ENCODE peak calls at places on chromosomes 4 and X, in four cellular contexts. O, C, H and N are unnamed samples.
A peak's percentile ranks its signal among the peaks of the same experiment; 100 is the strongest.

GRCh38 chrX:7278356-7278755 is 130.4 kb upstream of the PUDP start:
- DNase-seq in O (no peak), H (no peak), C (no peak), N (no peak)

GRCh38 chr4:109410776-109411175 is 22.8 kb upstream of the SEC24B start:
- DNase-seq in O (no peak), H (no peak), C (no peak), N (no peak)

GRCh38 chr4:72468904-72469502 is 100.0 kb downstream of the ADAMTS3 start:
- DNase-seq in O (peak; percentile 60), H (peak; percentile 43), C (peak; percentile 2), N (peak; percentile 21)

GRCh38 chr4:70994387-70995099 is 1.1 kb downstream of the DCK start:
- DNase-seq in O (no peak), H (no peak), C (no peak), N (no peak)

GRCh38 chrX:21963736-21964135 is 23.2 kb downstream of the SMS start:
- DNase-seq in H (no peak), C (no peak), O (no peak), N (no peak)

GRCh38 chrX:37348237-37349130 is 680 bp upstream of the PRRG1 start:
- DNase-seq in C (no peak), H (no peak), O (peak; percentile 18), N (no peak)

GRCh38 chrX:37818031-37818430 is 29.3 kb downstream of the DYNLT3 start:
- DNase-seq in C (no peak), H (no peak), O (no peak), N (no peak)

GRCh38 chrX:7927259-7928167 is at the start of gene PNPLA4:
- DNase-seq in C (peak; percentile 23), O (peak; percentile 89), H (peak; percentile 95), N (peak; percentile 64)

GRCh38 chrX:139388234-139388633 is 142.3 kb upstream of the F9 start:
- DNase-seq in C (no peak), H (no peak), O (no peak), N (no peak)

GRCh38 chrX:32877592-32877991 is 333.8 kb downstream of the DMD start:
- DNase-seq in H (no peak), O (no peak), C (peak; percentile 55), N (peak; percentile 48)

GRCh38 chrX:154327026-154327820 is 31.6 kb downstream of the TKTL1 start:
- DNase-seq in C (no peak), O (no peak), H (no peak), N (no peak)

GRCh38 chrX:21438792-21439191 is 64.6 kb downstream of the CNKSR2 start:
- DNase-seq in C (no peak), O (no peak), H (no peak), N (no peak)

GRCh38 chr4:25814323-25814722 is 48.5 kb downstream of the SEL1L3 start:
- DNase-seq in O (no peak), H (no peak), C (peak; percentile 40), N (peak; percentile 30)

GRCh38 chrX:133726211-133726630 is 259.2 kb downstream of the GPC3 start:
- DNase-seq in C (peak; percentile 46), H (no peak), O (peak; percentile 9), N (peak; percentile 63)

GRCh38 chr4:73864973-73865372 is 4.2 kb upstream of the CXCL1 start:
- DNase-seq in O (no peak), H (no peak), C (no peak), N (no peak)

GRCh38 chr4:75696036-75696435 is 22.8 kb upstream of the G3BP2 start:
- DNase-seq in H (no peak), C (no peak), O (peak; percentile 60), N (no peak)

GRCh38 chrX:137428251-137428661 is 137.7 kb upstream of the ZIC3 start:
- DNase-seq in O (no peak), H (peak; percentile 9), C (no peak), N (no peak)

GRCh38 chrX:69124108-69124507 is 41.1 kb downstream of the PJA1 start:
- DNase-seq in C (no peak), O (no peak), H (no peak), N (no peak)

GRCh38 chr4:40486534-40486933 is 143.1 kb downstream of the RBM47 start:
- DNase-seq in C (no peak), H (no peak), O (no peak), N (peak; percentile 44)

GRCh38 chrX:123504630-123505270 is 228.1 kb downstream of the THOC2 start:
- DNase-seq in O (no peak), H (no peak), C (no peak), N (no peak)

DNA sequence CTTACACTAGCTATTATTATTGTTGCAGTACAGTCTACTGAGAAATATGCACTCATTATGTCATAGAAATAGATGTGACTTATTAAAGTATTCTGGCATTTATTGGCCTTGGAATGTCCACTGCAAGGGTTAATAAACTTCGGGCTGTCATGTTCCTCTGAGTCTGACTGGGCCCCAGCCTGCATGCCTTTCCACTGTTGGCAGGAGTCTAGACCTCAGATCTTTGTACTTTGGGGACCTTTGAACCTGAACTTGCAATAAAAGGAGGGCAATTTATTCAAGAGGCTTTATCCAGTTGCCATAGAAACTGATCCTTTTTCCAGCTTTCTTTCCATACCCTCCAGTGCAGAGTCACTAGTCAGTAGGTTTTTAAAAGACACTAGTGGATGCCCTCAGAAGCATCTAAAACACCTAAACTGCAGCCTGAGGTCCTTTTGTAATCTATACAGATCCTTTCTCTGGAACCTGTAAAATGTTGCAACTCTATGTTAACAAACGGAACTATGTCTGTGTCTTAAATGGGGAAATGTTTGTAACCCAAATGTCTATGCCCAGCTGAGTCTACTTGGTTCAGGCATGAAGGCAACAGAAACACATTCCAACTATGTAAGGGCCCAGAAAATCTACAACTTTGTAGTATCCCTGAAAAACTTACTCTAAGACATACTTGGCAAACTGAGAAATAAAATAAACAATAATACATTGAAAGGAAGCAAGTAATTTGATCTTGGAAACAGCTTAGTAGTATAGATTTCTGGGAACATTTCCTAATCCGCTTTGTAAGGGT is 41.6 kb downstream of the SOWAHB start:
- DNase-seq in O (peak; percentile 77), C (no peak), H (peak; percentile 49), N (no peak)
- H3K27ac ChIP-seq in O (peak overlapping the region; percentile 78), C (no peak overlapping the region), H (peak overlapping the region; percentile 7), N (no peak overlapping the region)

GRCh38 chrX:2652106-2652505 is 39.0 kb upstream of the CD99 start:
- DNase-seq in O (no peak), C (no peak), H (no peak), N (no peak)
- TF ChIP-seq CTCF in O (no peak), C (peak; percentile 9), H (peak; percentile 31), N (no peak)

DNA sequence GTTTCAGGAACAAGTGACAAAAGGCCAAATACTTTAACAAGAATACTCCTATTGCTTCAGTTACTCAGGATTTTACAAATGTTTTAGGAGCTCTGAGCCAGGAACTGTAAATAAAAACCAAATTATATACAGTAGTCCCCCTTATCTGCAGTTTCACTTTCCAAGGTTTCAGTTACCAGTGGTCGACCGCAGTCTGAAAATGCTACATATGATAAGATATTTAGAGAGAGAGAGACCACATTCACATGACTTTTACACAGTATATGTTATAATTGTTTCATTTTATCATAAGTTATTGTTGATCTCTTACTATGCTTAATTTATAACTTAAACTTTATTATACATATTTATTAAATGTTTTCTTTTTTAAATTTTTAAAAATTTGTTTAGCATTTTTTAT is 256.5 kb downstream of the USP46 start:
- DNase-seq in H (no peak), O (no peak), C (no peak), N (no peak)
- H3K27ac ChIP-seq in H (no peak overlapping the region), O (no peak overlapping the region), C (no peak overlapping the region), N (no peak overlapping the region)

GRCh38 chr4:83758331-83758730 is 222.4 kb downstream of the GPAT3 start:
- DNase-seq in C (no peak), O (no peak), H (no peak), N (no peak)
- TF ChIP-seq CTCF in C (no peak), O (no peak), H (no peak), N (no peak)

GRCh38 chr4:113607147-113607720 is 154.3 kb downstream of the CAMK2D start:
- DNase-seq in O (no peak), H (no peak), C (no peak), N (no peak)
- H3K27ac ChIP-seq in O (no peak overlapping the region), H (no peak overlapping the region), C (no peak overlapping the region), N (no peak overlapping the region)

GRCh38 chrX:131405497-131405896 is 116.4 kb upstream of the IGSF1 start:
- DNase-seq in H (no peak), C (no peak), O (no peak), N (no peak)
- TF ChIP-seq CTCF in H (no peak), C (no peak), O (no peak), N (no peak)

DNA sequence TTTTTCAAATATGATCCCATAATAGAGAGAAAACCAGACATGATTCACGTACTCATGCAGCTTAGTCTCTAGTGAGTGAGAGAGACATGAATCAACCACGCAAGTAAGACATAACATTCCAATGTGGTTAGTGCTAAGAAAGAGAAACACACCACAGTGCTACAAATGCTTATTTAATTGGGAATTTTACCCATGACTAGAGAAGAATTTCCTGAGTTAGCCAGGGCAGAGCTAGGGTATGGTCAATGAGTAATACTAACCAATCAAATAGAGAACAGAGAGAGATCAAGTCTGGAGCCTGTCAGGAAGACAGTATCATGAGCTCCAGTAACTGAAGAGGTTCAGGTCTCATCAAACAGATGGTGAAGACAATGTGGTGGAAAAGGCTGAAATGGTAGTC is 495.2 kb downstream of the PDGFC start:
- DNase-seq in C (peak; percentile 48), O (peak; percentile 12), H (no peak), N (peak; percentile 81)
- H3K27ac ChIP-seq in C (peak overlapping the region; percentile 89), O (no peak overlapping the region), H (no peak overlapping the region), N (no peak overlapping the region)